ENCODE peak calls at places on chromosome 14, in nine cellular contexts. One of them, this sample, is unnamed.

GRCh38 chr14:90658541-90658967 is 157.7 kb downstream of the TTC7B start:
- DNase-seq in mucosa of descending colon: no peak
- DNase-seq in mammary epithelial cell: peak; percentile 95
- DNase-seq in cardiac muscle cell: peak; percentile 60
- DNase-seq in right cardiac atrium: no peak
- DNase-seq in spleen: no peak
- DNase-seq in IMR-90: peak; percentile 85
- DNase-seq in lower lobe of right lung: no peak
- DNase-seq in aorta: no peak
- DNase-seq in this sample: no peak

GRCh38 chr14:22535126-22535525 is 53.9 kb downstream of the DAD1 start:
- DNase-seq in mammary epithelial cell: no peak
- DNase-seq in right cardiac atrium: no peak
- DNase-seq in cardiac muscle cell: no peak
- DNase-seq in aorta: no peak
- DNase-seq in mucosa of descending colon: no peak
- DNase-seq in lower lobe of right lung: no peak
- DNase-seq in spleen: no peak
- DNase-seq in IMR-90: no peak
- DNase-seq in this sample: no peak

GRCh38 chr14:104600141-104600643 is 4.4 kb downstream of the TMEM179 start:
- DNase-seq in aorta: peak; percentile 64
- DNase-seq in mammary epithelial cell: peak; percentile 4
- DNase-seq in right cardiac atrium: peak; percentile 40
- DNase-seq in lower lobe of right lung: peak; percentile 44
- DNase-seq in IMR-90: no peak
- DNase-seq in cardiac muscle cell: no peak
- DNase-seq in spleen: peak; percentile 56
- DNase-seq in mucosa of descending colon: no peak
- DNase-seq in this sample: no peak

GRCh38 chr14:79426103-79426755 is 785.1 kb downstream of the DIO2 start:
- DNase-seq in right cardiac atrium: no peak
- DNase-seq in cardiac muscle cell: no peak
- DNase-seq in mammary epithelial cell: no peak
- DNase-seq in lower lobe of right lung: no peak
- DNase-seq in IMR-90: no peak
- DNase-seq in spleen: no peak
- DNase-seq in aorta: no peak
- DNase-seq in mucosa of descending colon: no peak
- DNase-seq in this sample: no peak

GRCh38 chr14:32761381-32761968 is 177.2 kb upstream of the NPAS3 start:
- DNase-seq in aorta: no peak
- DNase-seq in right cardiac atrium: no peak
- DNase-seq in lower lobe of right lung: no peak
- DNase-seq in spleen: no peak
- DNase-seq in cardiac muscle cell: peak; percentile 6
- DNase-seq in IMR-90: no peak
- DNase-seq in mammary epithelial cell: no peak
- DNase-seq in mucosa of descending colon: no peak
- DNase-seq in this sample: no peak

GRCh38 chr14:56814468-56815074 is 4.3 kb upstream of the OTX2 start:
- DNase-seq in aorta: no peak
- DNase-seq in IMR-90: no peak
- DNase-seq in mammary epithelial cell: no peak
- DNase-seq in lower lobe of right lung: no peak
- DNase-seq in right cardiac atrium: no peak
- DNase-seq in spleen: no peak
- DNase-seq in cardiac muscle cell: no peak
- DNase-seq in mucosa of descending colon: no peak
- DNase-seq in this sample: no peak

GRCh38 chr14:101665478-101666078 is 95.9 kb upstream of the PPP2R5C start:
- DNase-seq in mucosa of descending colon: no peak
- DNase-seq in lower lobe of right lung: no peak
- DNase-seq in cardiac muscle cell: peak; percentile 55
- DNase-seq in IMR-90: peak; percentile 37
- DNase-seq in spleen: no peak
- DNase-seq in mammary epithelial cell: peak; percentile 52
- DNase-seq in aorta: no peak
- DNase-seq in right cardiac atrium: no peak
- DNase-seq in this sample: peak; percentile 35

GRCh38 chr14:102593841-102594170 is 1.4 kb downstream of the RCOR1 start:
- DNase-seq in right cardiac atrium: no peak
- DNase-seq in mucosa of descending colon: no peak
- DNase-seq in mammary epithelial cell: no peak
- DNase-seq in spleen: no peak
- DNase-seq in lower lobe of right lung: no peak
- DNase-seq in IMR-90: no peak
- DNase-seq in cardiac muscle cell: no peak
- DNase-seq in aorta: no peak
- DNase-seq in this sample: no peak

DNA sequence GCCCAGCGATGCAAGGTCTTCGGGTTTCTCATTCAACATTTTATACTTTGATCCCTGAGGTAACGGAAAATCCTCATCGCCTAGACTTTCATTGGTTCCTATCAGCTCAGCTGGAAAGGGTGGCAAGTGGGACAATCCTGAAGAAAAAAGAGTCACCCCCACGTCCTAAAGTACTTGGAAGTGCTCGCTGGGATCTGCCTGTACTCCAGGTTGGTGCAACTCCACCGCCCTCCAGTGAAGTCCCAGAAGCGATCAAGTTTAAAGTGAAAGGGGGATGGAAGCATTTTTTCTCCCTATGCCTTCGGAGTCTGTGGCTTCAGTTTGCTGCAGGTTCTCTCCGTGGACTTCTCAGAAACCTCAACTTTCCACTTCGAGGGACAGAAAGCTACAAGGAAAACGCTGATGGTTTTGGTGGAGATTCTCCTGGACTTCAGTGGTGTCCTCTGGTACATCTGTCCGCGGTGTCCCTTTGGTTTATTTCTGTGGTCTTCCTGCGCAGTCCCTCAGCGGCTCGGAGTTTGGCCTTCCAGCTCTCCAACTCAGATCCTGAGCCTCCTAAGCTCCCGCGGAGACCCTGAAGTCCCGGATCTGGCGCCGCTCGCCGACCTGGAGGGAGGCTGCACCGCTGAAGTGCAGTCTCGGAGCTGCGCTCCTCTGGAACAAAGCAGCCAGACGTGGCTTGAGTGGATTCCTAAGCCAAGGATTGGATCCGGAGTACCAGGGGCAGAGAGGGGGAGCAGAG is 1.7 kb upstream of the LRFN5 start:
- DNase-seq in cardiac muscle cell: peak; percentile 93
- DNase-seq in lower lobe of right lung: no peak
- DNase-seq in mammary epithelial cell: no peak
- DNase-seq in IMR-90: peak; percentile 86
- DNase-seq in right cardiac atrium: peak; percentile 75
- DNase-seq in spleen: peak; percentile 75
- DNase-seq in mucosa of descending colon: peak; percentile 50
- DNase-seq in aorta: peak; percentile 81
- DNase-seq in this sample: no peak
- H3K9me3 ChIP-seq in cardiac muscle cell: no peaks in the 10 kb centered on the region
- H3K9me3 ChIP-seq in lower lobe of right lung: no peaks in the 10 kb centered on the region
- H3K9me3 ChIP-seq in mammary epithelial cell: no peaks in the 10 kb centered on the region
- H3K9me3 ChIP-seq in IMR-90: no peaks in the 10 kb centered on the region
- H3K9me3 ChIP-seq in right cardiac atrium: no peaks in the 10 kb centered on the region
- H3K9me3 ChIP-seq in spleen: no peaks in the 10 kb centered on the region
- H3K9me3 ChIP-seq in mucosa of descending colon: no peaks in the 10 kb centered on the region
- H3K9me3 ChIP-seq in aorta: no peaks in the 10 kb centered on the region
- H3K9me3 ChIP-seq in this sample: no peaks in the 10 kb centered on the region

DNA sequence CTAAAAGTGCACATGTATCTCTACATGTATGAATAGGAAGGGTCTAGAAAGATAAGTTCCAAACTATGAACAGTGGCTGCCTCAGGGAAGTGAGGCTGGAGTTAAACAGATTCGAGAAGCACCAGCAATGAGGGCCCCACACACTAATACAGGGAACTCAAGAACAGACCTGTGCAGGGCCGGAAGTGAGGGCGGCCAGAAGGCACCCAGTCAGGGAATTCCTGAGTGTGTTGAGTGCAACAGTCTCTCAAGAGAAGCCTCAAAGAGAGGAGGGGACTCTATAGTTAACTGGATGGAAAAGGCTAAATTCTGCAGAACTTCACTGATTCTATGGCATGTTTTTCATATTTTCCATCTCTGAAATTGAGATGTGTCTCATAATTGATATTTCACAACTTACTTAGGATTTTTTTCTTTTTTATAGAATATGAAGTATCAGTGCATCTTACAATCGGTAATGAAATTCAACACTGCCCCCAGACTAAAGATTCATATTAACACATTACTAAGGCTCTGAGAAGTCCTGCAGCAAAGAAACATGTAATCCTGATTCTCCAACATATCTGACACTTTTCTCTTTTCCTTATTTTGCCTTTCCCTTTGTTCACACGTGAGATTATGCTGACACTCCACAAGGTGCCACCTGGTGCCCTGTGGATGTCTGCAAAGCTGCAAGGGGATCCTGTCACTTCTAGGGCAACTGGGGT is 61.3 kb downstream of the CHGA start:
- DNase-seq in spleen: peak; percentile 41
- DNase-seq in mammary epithelial cell: no peak
- DNase-seq in aorta: peak; percentile 34
- DNase-seq in right cardiac atrium: peak; percentile 13
- DNase-seq in cardiac muscle cell: no peak
- DNase-seq in lower lobe of right lung: no peak
- DNase-seq in IMR-90: no peak
- DNase-seq in mucosa of descending colon: no peak
- DNase-seq in this sample: no peak
- H3K9me3 ChIP-seq in spleen: peaks cover 20% of the 10 kb centered on the region
- H3K9me3 ChIP-seq in mammary epithelial cell: no peaks in the 10 kb centered on the region
- H3K9me3 ChIP-seq in aorta: no peaks in the 10 kb centered on the region
- H3K9me3 ChIP-seq in right cardiac atrium: no peaks in the 10 kb centered on the region
- H3K9me3 ChIP-seq in cardiac muscle cell: no peaks in the 10 kb centered on the region
- H3K9me3 ChIP-seq in lower lobe of right lung: peaks cover 5% of the 10 kb centered on the region
- H3K9me3 ChIP-seq in IMR-90: no peaks in the 10 kb centered on the region
- H3K9me3 ChIP-seq in mucosa of descending colon: peaks cover 4% of the 10 kb centered on the region
- H3K9me3 ChIP-seq in this sample: no peaks in the 10 kb centered on the region

GRCh38 chr14:45790293-45790692 is 537.3 kb upstream of the MIS18BP1 start:
- DNase-seq in cardiac muscle cell: no peak
- DNase-seq in aorta: no peak
- DNase-seq in IMR-90: no peak
- DNase-seq in spleen: no peak
- DNase-seq in mucosa of descending colon: no peak
- DNase-seq in mammary epithelial cell: no peak
- DNase-seq in lower lobe of right lung: no peak
- DNase-seq in right cardiac atrium: no peak
- DNase-seq in this sample: no peak

GRCh38 chr14:45786266-45786665 is 533.3 kb upstream of the MIS18BP1 start:
- DNase-seq in right cardiac atrium: no peak
- DNase-seq in mucosa of descending colon: no peak
- DNase-seq in mammary epithelial cell: peak; percentile 48
- DNase-seq in cardiac muscle cell: no peak
- DNase-seq in IMR-90: no peak
- DNase-seq in spleen: no peak
- DNase-seq in lower lobe of right lung: no peak
- DNase-seq in aorta: no peak
- DNase-seq in this sample: no peak

GRCh38 chr14:45787167-45787566 is 534.2 kb upstream of the MIS18BP1 start:
- DNase-seq in mammary epithelial cell: no peak
- DNase-seq in right cardiac atrium: no peak
- DNase-seq in aorta: no peak
- DNase-seq in IMR-90: no peak
- DNase-seq in cardiac muscle cell: no peak
- DNase-seq in lower lobe of right lung: no peak
- DNase-seq in spleen: no peak
- DNase-seq in mucosa of descending colon: no peak
- DNase-seq in this sample: no peak

DNA sequence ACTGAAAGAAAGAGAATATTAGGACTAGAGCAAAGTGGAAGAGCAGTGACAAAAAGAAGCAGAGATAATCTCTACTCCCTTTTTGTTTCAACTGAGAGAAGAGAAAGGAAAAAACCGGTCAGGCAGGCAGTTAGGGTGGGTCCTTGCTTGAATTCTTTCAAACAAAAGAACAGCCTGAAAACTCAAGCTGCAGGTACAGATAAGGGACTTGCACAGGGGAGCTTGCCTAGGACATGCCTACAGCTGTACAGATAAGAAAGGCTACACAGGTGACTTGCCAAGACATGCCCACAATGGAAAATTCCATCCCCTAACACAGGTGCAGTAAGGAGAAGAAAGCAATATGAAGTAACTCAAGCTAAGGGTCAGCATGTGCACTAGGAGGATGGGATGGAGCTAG is 532.2 kb upstream of the MIS18BP1 start:
- DNase-seq in cardiac muscle cell: no peak
- DNase-seq in lower lobe of right lung: no peak
- DNase-seq in IMR-90: no peak
- DNase-seq in aorta: no peak
- DNase-seq in spleen: no peak
- DNase-seq in mammary epithelial cell: peak; percentile 76
- DNase-seq in right cardiac atrium: no peak
- DNase-seq in mucosa of descending colon: no peak
- DNase-seq in this sample: no peak
- H3K9me3 ChIP-seq in cardiac muscle cell: no peaks in the 10 kb centered on the region
- H3K9me3 ChIP-seq in lower lobe of right lung: peaks cover 24% of the 10 kb centered on the region
- H3K9me3 ChIP-seq in IMR-90: peaks cover 11% of the 10 kb centered on the region
- H3K9me3 ChIP-seq in aorta: peaks cover 5% of the 10 kb centered on the region
- H3K9me3 ChIP-seq in spleen: peaks cover 77% of the 10 kb centered on the region
- H3K9me3 ChIP-seq in mammary epithelial cell: peaks cover 37% of the 10 kb centered on the region
- H3K9me3 ChIP-seq in right cardiac atrium: peaks cover 2% of the 10 kb centered on the region
- H3K9me3 ChIP-seq in mucosa of descending colon: peaks cover 29% of the 10 kb centered on the region
- H3K9me3 ChIP-seq in this sample: peaks cover 4% of the 10 kb centered on the region

GRCh38 chr14:106347890-106348755 is 821.7 kb downstream of the TMEM121 start:
- DNase-seq in spleen: peak; percentile 76
- DNase-seq in cardiac muscle cell: no peak
- DNase-seq in lower lobe of right lung: no peak
- DNase-seq in mammary epithelial cell: no peak
- DNase-seq in right cardiac atrium: no peak
- DNase-seq in aorta: no peak
- DNase-seq in mucosa of descending colon: no peak
- DNase-seq in IMR-90: no peak
- DNase-seq in this sample: no peak

GRCh38 chr14:106346534-106347290 is 820.3 kb downstream of the TMEM121 start:
- DNase-seq in spleen: no peak
- DNase-seq in mucosa of descending colon: no peak
- DNase-seq in mammary epithelial cell: no peak
- DNase-seq in right cardiac atrium: no peak
- DNase-seq in aorta: no peak
- DNase-seq in cardiac muscle cell: no peak
- DNase-seq in lower lobe of right lung: no peak
- DNase-seq in IMR-90: no peak
- DNase-seq in this sample: no peak

GRCh38 chr14:106347291-106347778 is 821.0 kb downstream of the TMEM121 start:
- DNase-seq in aorta: no peak
- DNase-seq in lower lobe of right lung: no peak
- DNase-seq in mammary epithelial cell: no peak
- DNase-seq in IMR-90: no peak
- DNase-seq in right cardiac atrium: no peak
- DNase-seq in spleen: no peak
- DNase-seq in cardiac muscle cell: no peak
- DNase-seq in mucosa of descending colon: no peak
- DNase-seq in this sample: no peak

GRCh38 chr14:106343636-106344035 is 817.3 kb downstream of the TMEM121 start:
- DNase-seq in mucosa of descending colon: no peak
- DNase-seq in IMR-90: no peak
- DNase-seq in mammary epithelial cell: no peak
- DNase-seq in aorta: no peak
- DNase-seq in spleen: no peak
- DNase-seq in cardiac muscle cell: no peak
- DNase-seq in right cardiac atrium: no peak
- DNase-seq in lower lobe of right lung: no peak
- DNase-seq in this sample: no peak

DNA sequence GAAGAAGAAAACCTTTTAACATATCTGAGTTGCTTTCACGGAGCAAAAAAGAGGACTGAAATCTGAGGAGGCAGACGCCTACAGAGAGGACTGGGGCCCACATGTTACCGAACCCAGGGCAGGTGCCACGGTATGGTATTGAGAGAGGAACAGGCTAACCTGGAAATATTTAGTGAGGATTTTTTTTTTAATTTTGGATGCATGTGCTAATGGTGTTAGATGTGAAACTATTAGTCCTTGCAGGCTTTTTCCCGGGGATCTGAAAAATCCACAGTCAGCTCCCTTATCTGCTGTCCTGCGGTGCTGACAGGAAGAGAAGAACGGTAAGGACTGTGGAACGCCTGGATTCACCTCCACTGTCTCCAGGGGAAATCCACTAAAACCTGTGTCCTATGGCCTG is 819.7 kb downstream of the TMEM121 start:
- DNase-seq in spleen: no peak
- DNase-seq in mucosa of descending colon: no peak
- DNase-seq in aorta: no peak
- DNase-seq in cardiac muscle cell: no peak
- DNase-seq in mammary epithelial cell: no peak
- DNase-seq in lower lobe of right lung: no peak
- DNase-seq in IMR-90: no peak
- DNase-seq in right cardiac atrium: no peak
- DNase-seq in this sample: no peak
- H3K9me3 ChIP-seq in spleen: no peaks in the 10 kb centered on the region
- H3K9me3 ChIP-seq in mucosa of descending colon: no peaks in the 10 kb centered on the region
- H3K9me3 ChIP-seq in aorta: no peaks in the 10 kb centered on the region
- H3K9me3 ChIP-seq in cardiac muscle cell: no peaks in the 10 kb centered on the region
- H3K9me3 ChIP-seq in mammary epithelial cell: no peaks in the 10 kb centered on the region
- H3K9me3 ChIP-seq in lower lobe of right lung: no peaks in the 10 kb centered on the region
- H3K9me3 ChIP-seq in IMR-90: no peaks in the 10 kb centered on the region
- H3K9me3 ChIP-seq in right cardiac atrium: no peaks in the 10 kb centered on the region
- H3K9me3 ChIP-seq in this sample: no peaks in the 10 kb centered on the region